ENCODE peak calls at places on chromosomes 13 and 19, in eight cellular contexts. O is progenitor cell of endocrine pancreas; J is DMS153; T is activated CD4-positive, alpha-beta T cell treated with anti-CD3 and anti-CD28 coated beads, Interleukin-2, amount 50 U/mL, for 48 hours; S is GM03348; L is omental fat pad; E is right cardiac atrium; Z is T-helper 2 cell. H is an unnamed sample.
A peak's percentile ranks its signal among the peaks of the same experiment; 100 is the strongest.

GRCh38 chr13:109369357-109370052 is 416.9 kb downstream of the IRS2 start:
- DNase-seq in O (no peak), J (no peak), T (no peak), S (no peak), L (no peak), E (no peak), Z (no peak), H (no peak)

GRCh38 chr19:36745870-36746269 is 26.7 kb downstream of the ZNF850 start:
- DNase-seq in O (no peak), J (no peak), T (no peak), S (no peak), L (no peak), E (no peak), Z (no peak), H (no peak)

GRCh38 chr13:60331249-60332012 is 65.6 kb upstream of the TDRD3 start:
- DNase-seq in O (no peak), J (no peak), T (no peak), S (no peak), L (no peak), E (no peak), Z (no peak), H (no peak)

GRCh38 chr19:7986321-7987083 is 18.9 kb downstream of the ELAVL1 start:
- DNase-seq in O (no peak), J (no peak), T (no peak), S (peak; percentile 63), L (no peak), E (no peak), Z (no peak), H (no peak)

GRCh38 chr19:49809155-49809986 is 3.7 kb downstream of the FUZ start:
- DNase-seq in O (peak; percentile 30), J (no peak), T (peak; percentile 53), S (peak; percentile 61), L (no peak), E (peak; percentile 72), Z (peak; percentile 25), H (no peak)

GRCh38 chr19:47315125-47315821 is 5.6 kb downstream of the C5AR1 start:
- DNase-seq in O (no peak), J (peak; percentile 2), T (peak; percentile 27), S (peak; percentile 92), L (no peak), E (peak; percentile 62), Z (no peak), H (no peak)

GRCh38 chr19:18408053-18408476 is 10.6 kb upstream of the LRRC25 start:
- DNase-seq in O (no peak), J (no peak), T (peak; percentile 58), S (no peak), L (no peak), E (no peak), Z (no peak), H (no peak)

GRCh38 chr19:52734340-52734892 is 428 bp downstream of the ZNF611 start:
- DNase-seq in O (no peak), J (no peak), T (no peak), S (peak; percentile 44), L (no peak), E (peak; percentile 31), Z (no peak), H (peak; percentile 29)

GRCh38 chr13:90415902-90416301 is 931.6 kb upstream of the MIR17HG start:
- DNase-seq in O (no peak), J (no peak), T (no peak), S (no peak), L (no peak), E (no peak), Z (no peak), H (no peak)

GRCh38 chr13:64488731-64489130 is 2741.4 kb downstream of the PCDH9 start:
- DNase-seq in O (no peak), J (no peak), T (no peak), S (peak; percentile 2), L (no peak), E (no peak), Z (no peak), H (no peak)

GRCh38 chr19:16385821-16386220 is 61.2 kb downstream of the KLF2 start:
- DNase-seq in O (no peak), J (no peak), T (no peak), S (no peak), L (no peak), E (no peak), Z (no peak), H (no peak)

GRCh38 chr19:33214621-33215020 is 11.0 kb downstream of the SLC7A10 start:
- DNase-seq in O (no peak), J (peak; percentile 20), T (no peak), S (peak; percentile 52), L (no peak), E (no peak), Z (no peak), H (no peak)

GRCh38 chr13:74562381-74562780 is 428.2 kb upstream of the KLF12 start:
- DNase-seq in O (no peak), J (no peak), T (no peak), S (no peak), L (no peak), E (no peak), Z (no peak), H (no peak)

GRCh38 chr19:19051478-19052213 is 12.1 kb upstream of the SLC25A42 start:
- DNase-seq in O (no peak), J (no peak), T (no peak), S (no peak), L (no peak), E (no peak), Z (no peak), H (no peak)

GRCh38 chr19:12834976-12835757 is 788 bp upstream of the RTBDN start:
- DNase-seq in O (no peak), J (no peak), T (peak; percentile 26), S (peak; percentile 48), L (no peak), E (peak; percentile 31), Z (no peak), H (no peak)

GRCh38 chr13:39481493-39481892 is 121.5 kb downstream of the LHFPL6 start:
- DNase-seq in O (no peak), J (no peak), T (no peak), S (no peak), L (no peak), E (peak; percentile 22), Z (no peak), H (no peak)

GRCh38 chr19:52991484-52991883 is 22.2 kb upstream of the ERVV-1 start:
- DNase-seq in O (no peak), J (no peak), T (no peak), S (peak; percentile 39), L (no peak), E (no peak), Z (no peak), H (no peak)

GRCh38 chr19:7509625-7510024 is 6.3 kb upstream of the ZNF358 start:
- DNase-seq in O (no peak), J (no peak), T (no peak), S (no peak), L (no peak), E (no peak), Z (no peak), H (no peak)

GRCh38 chr13:80727321-80727975 is 386.5 kb upstream of the SPRY2 start:
- DNase-seq in O (no peak), J (no peak), T (no peak), S (no peak), L (no peak), E (no peak), Z (no peak), H (no peak)

GRCh38 chr13:29521336-29521735 is 74.2 kb downstream of the SLC7A1 start:
- DNase-seq in O (no peak), J (no peak), T (no peak), S (no peak), L (no peak), E (no peak), Z (no peak), H (no peak)

GRCh38 chr13:25231537-25231936 is 55.8 kb downstream of the MTMR6 start:
- DNase-seq in O (no peak), J (no peak), T (no peak), S (no peak), L (no peak), E (no peak), Z (no peak), H (no peak)

GRCh38 chr13:64529874-64530485 is 2700.2 kb downstream of the PCDH9 start:
- DNase-seq in O (no peak), J (no peak), T (no peak), S (peak; percentile 17), L (no peak), E (no peak), Z (no peak), H (no peak)

GRCh38 chr19:8116437-8117293 is 32.7 kb downstream of the FBN3 start:
- DNase-seq in O (no peak), J (no peak), T (no peak), S (no peak), L (no peak), E (no peak), Z (no peak), H (no peak)

GRCh38 chr19:45443462-45444317 is 20.0 kb upstream of the ERCC1 start:
- DNase-seq in O (peak; percentile 89), J (peak; percentile 82), T (peak; percentile 79), S (peak; percentile 97), L (peak; percentile 96), E (peak; percentile 99), Z (peak; percentile 19), H (no peak)

H was measured in GM12892.